ENCODE peak calls at places on chromosomes 13 and 19, in four cellular contexts. One of them, this sample, is unnamed.

GRCh38 chr19:10966809-10967208 is 6.0 kb downstream of the SMARCA4 start:
- DNase-seq in upper lobe of right lung: no peak
- DNase-seq in K562: no peak
- DNase-seq in breast epithelium: no peak
- DNase-seq in this sample: no peak

GRCh38 chr13:92721610-92722009 is 505.0 kb upstream of the GPC6 start:
- DNase-seq in upper lobe of right lung: no peak
- DNase-seq in K562: no peak
- DNase-seq in breast epithelium: no peak
- DNase-seq in this sample: no peak

GRCh38 chr13:32804673-32805260 is 211.5 kb upstream of the KL start:
- DNase-seq in K562: no peak
- DNase-seq in upper lobe of right lung: no peak
- DNase-seq in breast epithelium: no peak
- DNase-seq in this sample: no peak

GRCh38 chr13:41942462-41943094 is 18.3 kb downstream of the VWA8 start:
- DNase-seq in K562: no peak
- DNase-seq in upper lobe of right lung: no peak
- DNase-seq in breast epithelium: no peak
- DNase-seq in this sample: peak; percentile 36

GRCh38 chr13:94967183-94968039 is 255.1 kb upstream of the SOX21 start:
- DNase-seq in breast epithelium: no peak
- DNase-seq in upper lobe of right lung: no peak
- DNase-seq in K562: no peak
- DNase-seq in this sample: peak; percentile 5

GRCh38 chr13:84543976-84544375 is 661.7 kb upstream of the SLITRK1 start:
- DNase-seq in K562: no peak
- DNase-seq in breast epithelium: no peak
- DNase-seq in upper lobe of right lung: no peak
- DNase-seq in this sample: no peak

GRCh38 chr19:20385056-20385455 is 180.5 kb downstream of the ZNF737 start:
- DNase-seq in breast epithelium: no peak
- DNase-seq in upper lobe of right lung: no peak
- DNase-seq in K562: no peak
- DNase-seq in this sample: no peak

GRCh38 chr19:591099-591958 is 1.6 kb downstream of the HCN2 start:
- DNase-seq in breast epithelium: no peak
- DNase-seq in upper lobe of right lung: peak; percentile 69
- DNase-seq in K562: peak; percentile 67
- DNase-seq in this sample: no peak

GRCh38 chr19:39506944-39507714 is 7.8 kb upstream of the SELENOV start:
- DNase-seq in upper lobe of right lung: no peak
- DNase-seq in K562: peak; percentile 92
- DNase-seq in breast epithelium: no peak
- DNase-seq in this sample: peak; percentile 89

GRCh38 chr19:12796146-12797071 is 5.1 kb downstream of the JUNB start:
- DNase-seq in K562: peak; percentile 51
- DNase-seq in upper lobe of right lung: peak; percentile 84
- DNase-seq in breast epithelium: peak; percentile 61
- DNase-seq in this sample: peak; percentile 83

GRCh38 chr19:34359954-34360315 is 5.1 kb upstream of the GPI start:
- DNase-seq in upper lobe of right lung: no peak
- DNase-seq in breast epithelium: no peak
- DNase-seq in K562: no peak
- DNase-seq in this sample: no peak
- H3K4me3 ChIP-seq in upper lobe of right lung: peak overlapping the region; percentile 53
- H3K4me3 ChIP-seq in breast epithelium: peak overlapping the region; percentile 59
- H3K4me3 ChIP-seq in K562: peak overlapping the region; percentile 48
- H3K4me3 ChIP-seq in this sample: peak overlapping the region; percentile 76

GRCh38 chr19:52601025-52601973 is 31.2 kb downstream of the ZNF701 start:
- DNase-seq in K562: peak; percentile 95
- DNase-seq in upper lobe of right lung: peak; percentile 97
- DNase-seq in breast epithelium: peak; percentile 88
- DNase-seq in this sample: peak; percentile 93
- TF ChIP-seq CTCF in K562: peak; percentile 59
- TF ChIP-seq CTCF in upper lobe of right lung: peak; percentile 44
- TF ChIP-seq CTCF in breast epithelium: peak; percentile 19
- TF ChIP-seq CTCF in this sample: peak; percentile 28

DNA sequence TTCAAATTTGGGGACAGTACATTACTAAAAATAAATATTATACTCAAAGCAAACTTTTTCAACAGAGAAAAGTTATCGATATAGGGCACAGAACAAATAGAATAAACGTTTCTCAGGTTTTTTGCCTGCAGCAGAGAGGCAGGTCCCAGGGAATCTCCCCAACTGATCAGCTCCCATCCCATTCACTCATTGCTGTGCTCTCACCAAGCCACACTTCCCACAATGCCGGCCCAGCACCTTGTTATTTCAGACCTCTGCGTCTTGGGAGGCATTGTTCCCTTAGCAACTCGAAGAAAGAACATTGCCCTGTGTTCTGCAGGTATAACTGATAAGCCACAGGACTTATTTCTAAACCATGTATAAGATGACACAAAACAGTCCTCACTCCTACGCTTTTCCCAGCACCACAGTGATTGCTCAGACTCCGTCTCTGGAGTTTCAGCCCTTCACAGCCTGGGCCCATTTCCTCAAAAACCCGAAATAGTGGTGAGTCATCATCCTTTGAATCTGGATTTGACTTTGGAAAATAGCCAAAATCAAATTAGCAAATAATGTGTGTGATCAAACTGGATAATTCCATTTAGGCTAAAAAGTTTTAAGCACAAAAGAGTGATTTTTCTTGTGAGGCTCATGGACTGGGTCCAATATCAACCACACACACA is 100.4 kb downstream of the DCLK1 start:
- DNase-seq in upper lobe of right lung: no peak
- DNase-seq in breast epithelium: no peak
- DNase-seq in K562: no peak
- DNase-seq in this sample: no peak
- H3K4me3 ChIP-seq in upper lobe of right lung: no peak overlapping the region
- H3K4me3 ChIP-seq in breast epithelium: no peak overlapping the region
- H3K4me3 ChIP-seq in K562: no peak overlapping the region
- H3K4me3 ChIP-seq in this sample: no peak overlapping the region

DNA sequence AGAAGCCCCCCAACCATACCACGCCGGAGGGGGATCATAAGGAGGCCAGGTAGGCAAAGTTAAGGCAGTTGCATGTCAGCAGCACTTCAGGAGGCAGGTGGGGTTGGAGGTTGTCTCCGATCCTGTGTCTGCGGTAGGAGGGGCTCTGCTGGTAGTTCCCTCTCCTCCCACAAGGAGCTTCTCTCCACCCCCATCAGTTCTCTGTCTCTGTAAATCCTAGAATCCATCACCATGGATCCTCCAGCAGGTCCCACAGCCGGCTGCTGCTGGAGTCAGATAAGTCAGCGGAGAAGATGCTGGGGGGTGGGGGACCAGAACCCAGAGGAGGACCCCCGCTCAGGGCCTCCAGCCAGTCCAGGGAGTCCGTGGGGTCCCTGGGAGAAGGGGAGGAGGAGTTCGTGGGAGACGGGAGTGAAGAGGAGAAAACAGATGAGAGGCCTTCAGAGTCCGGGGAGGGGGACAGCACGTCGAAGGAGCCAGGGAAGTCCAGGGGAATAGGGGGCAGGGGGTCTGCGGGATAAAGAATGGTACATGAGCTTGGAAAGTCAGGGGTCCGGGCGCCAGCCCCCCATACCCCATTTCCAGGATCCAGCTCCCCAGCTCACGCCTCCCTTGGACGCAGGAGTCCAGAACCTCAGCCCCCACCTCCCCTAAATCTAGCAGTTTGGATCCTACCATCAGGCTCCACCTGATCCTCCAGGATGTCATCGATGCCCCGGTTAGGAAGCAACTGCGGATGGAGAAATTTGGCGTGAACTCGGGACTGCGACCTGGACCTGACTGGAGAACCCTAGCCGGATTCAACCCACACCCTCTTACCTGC is 6.3 kb downstream of the MAMSTR start:
- DNase-seq in K562: peak; percentile 65
- DNase-seq in upper lobe of right lung: no peak
- DNase-seq in breast epithelium: no peak
- DNase-seq in this sample: peak; percentile 30
- TF ChIP-seq CTCF in K562: peak; percentile 39
- TF ChIP-seq CTCF in upper lobe of right lung: no peak
- TF ChIP-seq CTCF in breast epithelium: no peak
- TF ChIP-seq CTCF in this sample: no peak

GRCh38 chr19:35249146-35249847 is 495 bp downstream of the LSR start:
- DNase-seq in K562: peak; percentile 68
- DNase-seq in upper lobe of right lung: peak; percentile 63
- DNase-seq in breast epithelium: no peak
- DNase-seq in this sample: no peak

GRCh38 chr19:35246466-35247096 is 2.2 kb upstream of the LSR start:
- DNase-seq in K562: no peak
- DNase-seq in breast epithelium: no peak
- DNase-seq in upper lobe of right lung: no peak
- DNase-seq in this sample: no peak

GRCh38 chr19:35249848-35250711 is 1.3 kb downstream of the LSR start:
- DNase-seq in upper lobe of right lung: peak; percentile 61
- DNase-seq in breast epithelium: no peak
- DNase-seq in K562: no peak
- DNase-seq in this sample: no peak

GRCh38 chr19:35248310-35249145 is at the start of gene LSR:
- DNase-seq in breast epithelium: peak; percentile 85
- DNase-seq in K562: peak; percentile 95
- DNase-seq in upper lobe of right lung: peak; percentile 94
- DNase-seq in this sample: peak; percentile 95

DNA sequence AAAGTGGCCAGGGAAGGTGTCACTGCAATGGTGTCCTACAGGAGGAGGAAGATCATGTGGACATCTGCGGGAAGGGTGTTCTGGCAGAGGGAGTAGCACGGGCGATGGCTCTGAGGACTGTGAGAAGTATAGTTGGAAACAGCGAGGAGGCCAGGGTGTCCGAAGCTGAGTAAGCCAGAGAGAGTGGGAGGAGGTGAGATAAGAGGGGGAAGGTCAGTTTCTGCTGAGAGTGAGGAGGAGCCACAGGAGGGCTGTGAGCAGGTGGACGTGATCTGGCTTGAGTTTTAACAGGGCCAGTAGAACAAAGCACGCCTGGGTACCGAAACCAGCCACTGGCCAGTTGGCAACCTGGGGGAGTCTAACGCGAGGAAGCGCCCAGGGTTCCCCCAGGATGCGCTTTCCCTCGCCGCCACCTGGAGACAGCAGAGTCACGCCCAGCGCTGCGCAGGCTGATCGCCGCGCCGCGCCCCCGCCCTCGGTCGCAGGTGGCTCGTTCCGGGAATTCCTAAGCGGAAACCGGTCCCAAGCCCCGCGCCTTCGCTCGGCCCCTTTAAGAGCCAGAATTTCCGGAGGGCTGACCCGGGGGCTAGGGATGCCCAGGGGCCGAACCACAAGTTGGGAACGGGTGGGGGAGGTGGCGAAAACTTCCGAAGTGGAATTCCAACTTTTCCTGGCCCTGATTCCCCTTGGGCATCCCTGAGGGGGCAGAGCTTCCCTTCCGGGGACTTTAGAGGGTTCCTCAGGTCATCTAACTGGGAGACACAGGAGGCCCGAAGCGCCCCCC is 1.1 kb upstream of the LSR start:
- DNase-seq in upper lobe of right lung: peak; percentile 92
- DNase-seq in K562: peak; percentile 81
- DNase-seq in breast epithelium: peak; percentile 82
- DNase-seq in this sample: peak; percentile 85
- H3K4me3 ChIP-seq in upper lobe of right lung: peak overlapping the region; percentile 69
- H3K4me3 ChIP-seq in K562: peak overlapping the region; percentile 61
- H3K4me3 ChIP-seq in breast epithelium: peak overlapping the region; percentile 82
- H3K4me3 ChIP-seq in this sample: peak overlapping the region; percentile 80

GRCh38 chr19:50793558-50794065 is 3.4 kb downstream of the ACP4 start:
- DNase-seq in breast epithelium: no peak
- DNase-seq in upper lobe of right lung: no peak
- DNase-seq in K562: peak; percentile 28
- DNase-seq in this sample: no peak

GRCh38 chr19:50795665-50796073 is 5.5 kb downstream of the ACP4 start:
- DNase-seq in K562: no peak
- DNase-seq in upper lobe of right lung: no peak
- DNase-seq in breast epithelium: no peak
- DNase-seq in this sample: peak; percentile 56

GRCh38 chr19:50794778-50795664 is 4.8 kb downstream of the ACP4 start:
- DNase-seq in upper lobe of right lung: peak; percentile 56
- DNase-seq in K562: peak; percentile 64
- DNase-seq in breast epithelium: no peak
- DNase-seq in this sample: peak; percentile 70

GRCh38 chr19:50792852-50793250 is 2.6 kb downstream of the ACP4 start:
- DNase-seq in K562: no peak
- DNase-seq in breast epithelium: no peak
- DNase-seq in upper lobe of right lung: no peak
- DNase-seq in this sample: no peak

GRCh38 chr19:50794074-50794777 is 4.0 kb downstream of the ACP4 start:
- DNase-seq in breast epithelium: no peak
- DNase-seq in upper lobe of right lung: no peak
- DNase-seq in K562: peak; percentile 77
- DNase-seq in this sample: peak; percentile 79
- TF ChIP-seq CTCF in breast epithelium: no peak
- TF ChIP-seq CTCF in upper lobe of right lung: no peak
- TF ChIP-seq CTCF in K562: peak; percentile 70
- TF ChIP-seq CTCF in this sample: peak; percentile 41

This sample was measured in GM12865.